ENCODE peak calls at places on chromosomes 1 and 21, in eight cellular contexts. R is endodermal cell; S is CD8-positive, alpha-beta T cell; O is prostate gland; Z is HCT116; X is psoas muscle; Q is GM23248; I is neural progenitor cell. J is an unnamed sample. For H3K36me3, the result is how much of the 10 kb centered on the place peaks cover.

GRCh38 chr1:221344693-221345092 is 397.2 kb downstream of the DUSP10 start:
- DNase-seq in S (no peak), R (no peak), Z (no peak), O (no peak), X (no peak), I (no peak), Q (peak), J (no peak)

GRCh38 chr1:91792393-91793032 is 93.4 kb downstream of the TGFBR3 start:
- DNase-seq in O (no peak), R (peak), I (peak), S (no peak), Z (no peak), X (no peak), Q (no peak), J (no peak)

GRCh38 chr1:117757668-117758067 is 151.8 kb downstream of the TENT5C start:
- DNase-seq in S (no peak), Q (peak), X (no peak), R (no peak), I (no peak), O (no peak), Z (no peak), J (no peak)

GRCh38 chr1:2335721-2336475 is 55.5 kb downstream of the MORN1 start:
- DNase-seq in X (no peak), R (no peak), Q (no peak), O (peak), Z (no peak), I (no peak), S (no peak), J (no peak)

GRCh38 chr1:76419603-76420002 is 345.1 kb downstream of the ST6GALNAC3 start:
- DNase-seq in X (no peak), O (no peak), R (no peak), I (no peak), Z (no peak), S (no peak), Q (no peak), J (no peak)

GRCh38 chr1:153789478-153790148 is 14.4 kb downstream of the SLC27A3 start:
- DNase-seq in Z (no peak), X (peak), O (no peak), R (peak), S (no peak), Q (peak), I (no peak), J (no peak)

GRCh38 chr21:37281993-37282392 is 14.9 kb upstream of the VPS26C start:
- DNase-seq in O (peak), X (no peak), R (peak), Q (no peak), I (peak), S (no peak), Z (no peak), J (peak)

GRCh38 chr1:172357753-172358152 is 62.7 kb upstream of the C1orf105 start:
- DNase-seq in S (no peak), Q (no peak), O (no peak), I (no peak), Z (no peak), R (no peak), X (no peak), J (no peak)

GRCh38 chr21:42653492-42654061 is at the start of gene PDE9A:
- DNase-seq in S (peak), X (peak), O (peak), Z (no peak), Q (peak), R (peak), I (peak), J (peak)

GRCh38 chr1:222266223-222267215 is 281.4 kb downstream of the HHIPL2 start:
- DNase-seq in O (no peak), S (no peak), Q (no peak), Z (no peak), I (no peak), X (no peak), R (peak), J (no peak)

GRCh38 chr1:159218846-159219636 is 14.4 kb downstream of the ACKR1 start:
- DNase-seq in Z (no peak), Q (no peak), I (peak), R (peak), X (no peak), O (no peak), S (no peak), J (no peak)

GRCh38 chr1:201095581-201096531 is 16.4 kb downstream of the CACNA1S start:
- DNase-seq in I (no peak), X (peak), Q (no peak), R (no peak), O (peak), Z (no peak), S (no peak), J (no peak)

GRCh38 chr1:38132681-38133080 is 86.1 kb upstream of the POU3F1 start:
- DNase-seq in O (no peak), I (no peak), R (no peak), Z (no peak), X (no peak), Q (no peak), S (no peak), J (no peak)

GRCh38 chr1:224106568-224107281 is 7.2 kb upstream of the FBXO28 start:
- DNase-seq in R (peak), X (no peak), Z (peak), Q (peak), I (peak), S (no peak), O (peak), J (peak)

GRCh38 chr1:63198921-63199530 is 123.3 kb upstream of the FOXD3 start:
- DNase-seq in I (peak), S (no peak), X (no peak), O (no peak), Z (no peak), R (peak), Q (no peak), J (no peak)

GRCh38 chr1:156726549-156727226 is 1.6 kb upstream of the METTL25B start:
- DNase-seq in I (peak), Z (peak), O (no peak), S (no peak), X (no peak), R (peak), Q (peak), J (peak)

GRCh38 chr1:190172636-190173410 is 304.8 kb downstream of the BRINP3 start:
- DNase-seq in I (peak), Z (no peak), Q (no peak), S (no peak), O (no peak), X (no peak), R (no peak), J (no peak)

GRCh38 chr21:32306021-32306780 is 7.5 kb downstream of the MRAP start:
- DNase-seq in X (no peak), S (no peak), Q (no peak), R (peak), Z (no peak), I (peak), O (no peak), J (no peak)

GRCh38 chr1:77889671-77890070 is 1.2 kb downstream of the NEXN start:
- DNase-seq in R (no peak), Q (peak), I (no peak), S (no peak), O (no peak), X (no peak), Z (no peak), J (no peak)

GRCh38 chr1:201383647-201384405 is 6.3 kb upstream of the TNNT2 start:
- DNase-seq in Z (no peak), R (no peak), X (peak), S (no peak), O (no peak), I (no peak), Q (peak), J (no peak)

GRCh38 chr1:22739648-22740385 is 29.2 kb downstream of the EPHB2 start:
- DNase-seq in O (no peak), R (no peak), S (no peak), I (no peak), Q (peak), Z (no peak), X (peak), J (no peak)

GRCh38 chr1:47340227-47340626 is 6.6 kb downstream of the CMPK1 start:
- DNase-seq in X (no peak), R (no peak), I (no peak), Z (no peak), O (no peak), S (no peak), Q (peak), J (no peak)

GRCh38 chr1:175749075-175749474 is 5.7 kb upstream of the TNR start:
- DNase-seq in O (no peak), R (no peak), Q (no peak), Z (no peak), S (no peak), X (no peak), I (no peak), J (no peak)

GRCh38 chr21:25733859-25734653 is 648 bp downstream of the ATP5PF start:
- DNase-seq in S (no peak), R (no peak), Q (peak), I (no peak), O (no peak), Z (no peak), X (no peak), J (peak)

GRCh38 chr21:27700974-27701614 is 734.2 kb upstream of the ADAMTS5 start:
- DNase-seq in Q (peak), Z (no peak), I (peak), O (peak), X (peak), S (peak), R (peak), J (no peak)

GRCh38 chr21:30257773-30258172 is 25.0 kb downstream of the KRTAP24-1 start:
- DNase-seq in O (no peak), Z (no peak), R (peak), I (peak), S (no peak), X (no peak), Q (peak), J (no peak)

GRCh38 chr1:1889090-1889750 is 1.7 kb downstream of the GNB1 start:
- DNase-seq in Z (no peak), X (no peak), O (no peak), R (no peak), Q (peak), I (peak), S (no peak), J (no peak)

GRCh38 chr1:209862598-209863498 is 35.1 kb downstream of the UTP25 start:
- DNase-seq in R (peak), O (no peak), Z (no peak), X (no peak), S (no peak), I (peak), Q (no peak), J (no peak)

GRCh38 chr21:33858672-33859372 is 56.8 kb downstream of the ATP5PO start:
- DNase-seq in X (no peak), S (no peak), I (no peak), Q (no peak), Z (no peak), R (no peak), O (no peak), J (no peak)

GRCh38 chr1:842816-843215 is 80.9 kb upstream of the SAMD11 start:
- DNase-seq in R (no peak), Z (no peak), Q (no peak), X (no peak), S (no peak), I (no peak), O (no peak), J (no peak)

GRCh38 chr1:205950826-205951549 is 7.7 kb upstream of the SLC26A9 start:
- DNase-seq in S (no peak), R (no peak), Z (no peak), I (no peak), O (no peak), X (peak), Q (peak), J (no peak)

GRCh38 chr1:31760901-31761470 is 3.2 kb downstream of the ADGRB2 start:
- DNase-seq in Q (peak), S (peak), X (peak), R (peak), Z (no peak), I (peak), O (peak), J (peak)

GRCh38 chr1:201436461-201436860 is 14.9 kb upstream of the TNNI1 start:
- DNase-seq in O (no peak), R (peak), Z (peak), X (no peak), I (peak), S (no peak), Q (peak), J (no peak)

GRCh38 chr21:27035791-27036190 is 68.9 kb upstream of the ADAMTS5 start:
- DNase-seq in I (no peak), S (no peak), R (no peak), X (no peak), Q (no peak), O (no peak), Z (no peak), J (no peak)

GRCh38 chr1:162206749-162207635 is 137.5 kb downstream of the NOS1AP start:
- DNase-seq in I (no peak), S (no peak), Q (no peak), X (no peak), R (peak), Z (no peak), O (peak), J (no peak)

GRCh38 chr1:12073796-12074195 is 10.7 kb downstream of the TNFRSF8 start:
- DNase-seq in R (no peak), S (no peak), Q (no peak), O (no peak), X (no peak), I (no peak), Z (no peak), J (no peak)

GRCh38 chr1:51671527-51672325 is 54.8 kb downstream of the OSBPL9 start:
- DNase-seq in O (no peak), Z (no peak), I (no peak), S (no peak), X (no peak), Q (peak), R (no peak), J (no peak)

GRCh38 chr1:229059671-229060079 is 211.2 kb upstream of the RAB4A start:
- DNase-seq in R (no peak), Q (peak), S (no peak), O (no peak), I (no peak), X (peak), Z (no peak), J (no peak)

GRCh38 chr1:68116643-68117235 is 66.3 kb upstream of the DIRAS3 start:
- DNase-seq in O (peak), X (peak), Q (peak), S (peak), R (peak), I (peak), Z (peak), J (peak)

GRCh38 chr1:231233735-231234417 is 7.1 kb upstream of the GNPAT start:
- DNase-seq in Z (peak), S (no peak), Q (no peak), R (no peak), I (no peak), O (no peak), X (no peak), J (no peak)
- H3K36me3 ChIP-seq in Z (under half), S (under half), Q (under half), R (under half), I (under half), O (under half), X (under half), J (half or more)

GRCh38 chr1:116389013-116389412 is 16.0 kb downstream of the ATP1A1 start:
- DNase-seq in Q (no peak), O (peak), S (no peak), R (no peak), Z (no peak), X (no peak), I (no peak), J (no peak)
- H3K36me3 ChIP-seq in Q (half or more), O (under half), S (half or more), R (half or more), Z (half or more), X (half or more), I (under half), J (half or more)

DNA sequence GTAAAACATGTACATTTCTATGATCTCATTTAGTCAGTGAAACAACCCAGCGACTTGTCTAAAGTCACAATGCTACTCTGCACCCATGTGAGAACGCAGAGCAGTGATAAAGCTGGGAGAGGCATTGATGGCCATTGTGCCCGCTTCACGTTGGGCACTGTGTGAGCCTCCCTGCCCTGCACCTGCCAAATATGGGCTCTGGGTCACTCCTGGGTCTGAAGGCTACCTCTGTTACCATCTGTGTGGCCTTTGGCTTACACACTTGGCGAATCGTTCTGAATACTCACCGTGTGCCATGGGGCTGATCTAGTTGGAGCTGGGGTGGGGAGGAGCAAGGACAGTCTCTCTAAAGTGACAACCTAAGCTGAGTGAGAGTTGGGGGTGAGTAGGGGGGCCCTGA is 29.9 kb downstream of the PCSK9 start:
- DNase-seq in Q (no peak), Z (no peak), O (no peak), I (no peak), X (no peak), S (no peak), R (peak), J (no peak)
- H3K36me3 ChIP-seq in Q (under half), Z (under half), O (under half), I (under half), X (half or more), S (under half), R (half or more), J (half or more)

GRCh38 chr1:115687744-115688143 is 46.0 kb downstream of the VANGL1 start:
- DNase-seq in O (no peak), X (no peak), Q (no peak), R (no peak), S (no peak), I (no peak), Z (no peak), J (no peak)
- H3K36me3 ChIP-seq in O (under half), X (under half), Q (under half), R (half or more), S (under half), I (under half), Z (under half), J (under half)

GRCh38 chr1:109919271-109919670 is 8.6 kb downstream of the CSF1 start:
- DNase-seq in Q (no peak), I (no peak), R (no peak), S (no peak), Z (no peak), O (no peak), X (no peak), J (no peak)

GRCh38 chr1:109914587-109915240 is 4.1 kb downstream of the CSF1 start:
- DNase-seq in Q (peak), O (no peak), Z (no peak), X (peak), R (no peak), I (no peak), S (no peak), J (no peak)

GRCh38 chr1:109918671-109919070 is 8.0 kb downstream of the CSF1 start:
- DNase-seq in X (no peak), Z (no peak), Q (no peak), S (no peak), I (no peak), O (no peak), R (no peak), J (no peak)

GRCh38 chr1:109918077-109918606 is 7.5 kb downstream of the CSF1 start:
- DNase-seq in R (peak), Z (no peak), O (no peak), S (no peak), Q (no peak), X (no peak), I (no peak), J (no peak)

GRCh38 chr1:109917429-109918076 is 6.9 kb downstream of the CSF1 start:
- DNase-seq in Q (no peak), I (no peak), S (no peak), R (no peak), Z (no peak), O (no peak), X (no peak), J (no peak)
- H3K36me3 ChIP-seq in Q (under half), I (under half), S (under half), R (under half), Z (under half), O (under half), X (half or more), J (half or more)

GRCh38 chr1:39434797-39435395 is 56.5 kb upstream of the BMP8A start:
- DNase-seq in Q (peak), R (no peak), I (no peak), X (no peak), O (no peak), S (no peak), Z (no peak), J (no peak)
- H3K36me3 ChIP-seq in Q (half or more), R (half or more), I (under half), X (half or more), O (under half), S (half or more), Z (under half), J (half or more)

GRCh38 chr1:25549273-25550154 is 6.1 kb downstream of the LDLRAP1 start:
- DNase-seq in I (no peak), R (peak), O (no peak), Z (peak), Q (no peak), X (no peak), S (peak), J (peak)

GRCh38 chr1:25550683-25551310 is 7.4 kb downstream of the LDLRAP1 start:
- DNase-seq in S (no peak), R (no peak), O (no peak), Z (no peak), X (no peak), Q (no peak), I (no peak), J (no peak)

GRCh38 chr1:25553749-25554425 is 10.5 kb downstream of the LDLRAP1 start:
- DNase-seq in O (no peak), Q (no peak), X (no peak), S (no peak), R (no peak), I (no peak), Z (no peak), J (no peak)

GRCh38 chr1:25548601-25549000 is 5.2 kb downstream of the LDLRAP1 start:
- DNase-seq in Q (no peak), Z (no peak), O (no peak), I (no peak), S (no peak), X (no peak), R (no peak), J (no peak)

DNA sequence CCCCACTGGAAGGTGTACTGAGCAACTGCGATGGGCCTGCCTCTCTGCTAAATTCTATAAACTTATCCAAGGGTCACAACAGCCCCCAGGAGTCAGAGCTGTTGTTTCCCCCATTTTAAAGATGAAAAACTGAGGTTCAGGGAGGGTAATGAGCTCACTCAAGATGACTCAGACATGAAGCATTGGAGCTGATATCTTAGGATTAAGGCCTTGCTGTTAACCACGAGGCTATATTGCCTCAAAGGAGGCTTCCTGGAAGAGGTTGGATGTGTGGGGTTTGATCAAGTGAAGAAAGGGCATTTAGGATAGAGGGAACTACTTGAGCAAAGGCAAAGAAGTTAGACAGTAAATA is 6.7 kb downstream of the LDLRAP1 start:
- DNase-seq in Z (no peak), Q (peak), I (no peak), S (no peak), R (no peak), O (no peak), X (no peak), J (no peak)
- H3K36me3 ChIP-seq in Z (under half), Q (under half), I (under half), S (under half), R (under half), O (under half), X (under half), J (under half)

GRCh38 chr1:21263653-21264225 is 26.5 kb downstream of the ECE1 start:
- DNase-seq in Q (no peak), Z (no peak), O (no peak), I (no peak), R (no peak), S (no peak), X (no peak), J (no peak)

GRCh38 chr1:21266119-21266774 is 24.0 kb downstream of the ECE1 start:
- DNase-seq in Q (no peak), I (no peak), O (no peak), S (no peak), R (no peak), Z (no peak), X (no peak), J (no peak)

GRCh38 chr1:21263052-21263429 is 27.2 kb downstream of the ECE1 start:
- DNase-seq in I (no peak), S (no peak), Q (no peak), O (no peak), Z (no peak), X (no peak), R (no peak), J (no peak)

GRCh38 chr1:21265644-21266043 is 24.6 kb downstream of the ECE1 start:
- DNase-seq in S (no peak), I (no peak), R (no peak), Z (no peak), X (no peak), O (no peak), Q (no peak), J (no peak)

GRCh38 chr1:21264913-21265312 is 25.4 kb downstream of the ECE1 start:
- DNase-seq in Q (peak), R (no peak), S (no peak), X (no peak), O (no peak), Z (no peak), I (no peak), J (no peak)
- H3K36me3 ChIP-seq in Q (under half), R (under half), S (under half), X (under half), O (under half), Z (under half), I (under half), J (half or more)

GRCh38 chr1:160338580-160338979 is 4.5 kb downstream of the COPA start:
- DNase-seq in R (no peak), S (no peak), Z (no peak), I (no peak), X (no peak), O (no peak), Q (no peak), J (no peak)
- H3K36me3 ChIP-seq in R (half or more), S (under half), Z (under half), I (under half), X (half or more), O (under half), Q (under half), J (half or more)